ENCODE peak calls at places on chromosomes 4 and X, in six cellular contexts. One of them, this sample, is unnamed.

GRCh38 chr4:54187148-54187547 is 41.9 kb upstream of the PDGFRA start:
- DNase-seq in HFF-Myc: no peak
- DNase-seq in lung: no peak
- DNase-seq in neural progenitor cell: no peak
- DNase-seq in thoracic aorta: no peak
- DNase-seq in fibroblast of pulmonary artery: peak
- DNase-seq in this sample: no peak

GRCh38 chrX:34379891-34380290 is 247.8 kb upstream of the FAM47A start:
- DNase-seq in lung: no peak
- DNase-seq in neural progenitor cell: no peak
- DNase-seq in HFF-Myc: no peak
- DNase-seq in thoracic aorta: no peak
- DNase-seq in fibroblast of pulmonary artery: peak
- DNase-seq in this sample: no peak

GRCh38 chr4:15233626-15234025 is 194.2 kb upstream of the C1QTNF7 start:
- DNase-seq in neural progenitor cell: no peak
- DNase-seq in HFF-Myc: no peak
- DNase-seq in lung: no peak
- DNase-seq in fibroblast of pulmonary artery: no peak
- DNase-seq in thoracic aorta: no peak
- DNase-seq in this sample: no peak

GRCh38 chrX:119503484-119503861 is 35.2 kb downstream of the SLC25A5 start:
- DNase-seq in fibroblast of pulmonary artery: peak
- DNase-seq in HFF-Myc: no peak
- DNase-seq in neural progenitor cell: no peak
- DNase-seq in thoracic aorta: peak
- DNase-seq in lung: peak
- DNase-seq in this sample: peak

GRCh38 chr4:19776021-19776459 is 475.7 kb upstream of the SLIT2 start:
- DNase-seq in lung: peak
- DNase-seq in fibroblast of pulmonary artery: peak
- DNase-seq in HFF-Myc: no peak
- DNase-seq in thoracic aorta: no peak
- DNase-seq in neural progenitor cell: peak
- DNase-seq in this sample: peak

GRCh38 chr4:71141125-71141524 is 147.7 kb downstream of the DCK start:
- DNase-seq in lung: no peak
- DNase-seq in HFF-Myc: no peak
- DNase-seq in fibroblast of pulmonary artery: peak
- DNase-seq in thoracic aorta: no peak
- DNase-seq in neural progenitor cell: no peak
- DNase-seq in this sample: no peak

GRCh38 chr4:183398298-183399129 is 45.9 kb upstream of the CDKN2AIP start:
- DNase-seq in fibroblast of pulmonary artery: peak
- DNase-seq in thoracic aorta: no peak
- DNase-seq in HFF-Myc: no peak
- DNase-seq in lung: peak
- DNase-seq in neural progenitor cell: peak
- DNase-seq in this sample: peak

GRCh38 chr4:169663894-169664293 is 43.5 kb downstream of the CLCN3 start:
- DNase-seq in thoracic aorta: no peak
- DNase-seq in HFF-Myc: no peak
- DNase-seq in lung: no peak
- DNase-seq in neural progenitor cell: peak
- DNase-seq in fibroblast of pulmonary artery: peak
- DNase-seq in this sample: peak

GRCh38 chr4:136241221-136241986 is 1290.9 kb downstream of the PCDH18 start:
- DNase-seq in thoracic aorta: no peak
- DNase-seq in HFF-Myc: no peak
- DNase-seq in fibroblast of pulmonary artery: peak
- DNase-seq in lung: no peak
- DNase-seq in neural progenitor cell: peak
- DNase-seq in this sample: peak

GRCh38 chr4:58587856-58588255 is 1477.7 kb upstream of the IGFBP7 start:
- DNase-seq in HFF-Myc: no peak
- DNase-seq in neural progenitor cell: no peak
- DNase-seq in lung: no peak
- DNase-seq in thoracic aorta: no peak
- DNase-seq in fibroblast of pulmonary artery: no peak
- DNase-seq in this sample: no peak

GRCh38 chr4:87848622-87849351 is 16.0 kb downstream of the MEPE start:
- DNase-seq in thoracic aorta: no peak
- DNase-seq in neural progenitor cell: peak
- DNase-seq in HFF-Myc: peak
- DNase-seq in fibroblast of pulmonary artery: peak
- DNase-seq in lung: peak
- DNase-seq in this sample: peak
- TF ChIP-seq CTCF in thoracic aorta: peak
- TF ChIP-seq CTCF in neural progenitor cell: peak
- TF ChIP-seq CTCF in HFF-Myc: peak
- TF ChIP-seq CTCF in fibroblast of pulmonary artery: peak
- TF ChIP-seq CTCF in lung: peak
- TF ChIP-seq CTCF in this sample: peak

GRCh38 chrX:49101629-49101984 is 21.9 kb upstream of the WDR45 start:
- DNase-seq in thoracic aorta: no peak
- DNase-seq in lung: no peak
- DNase-seq in neural progenitor cell: no peak
- DNase-seq in fibroblast of pulmonary artery: no peak
- DNase-seq in HFF-Myc: no peak
- DNase-seq in this sample: no peak
- H3K4me3 ChIP-seq in thoracic aorta: peak
- H3K4me3 ChIP-seq in lung: peak
- H3K4me3 ChIP-seq in neural progenitor cell: peak
- H3K4me3 ChIP-seq in fibroblast of pulmonary artery: peak
- H3K4me3 ChIP-seq in HFF-Myc: peak
- H3K4me3 ChIP-seq in this sample: peak

GRCh38 chr4:40228497-40229365 is 31.9 kb downstream of the RHOH start:
- DNase-seq in fibroblast of pulmonary artery: peak
- DNase-seq in neural progenitor cell: peak
- DNase-seq in thoracic aorta: no peak
- DNase-seq in HFF-Myc: no peak
- DNase-seq in lung: no peak
- DNase-seq in this sample: no peak
- TF ChIP-seq CTCF in fibroblast of pulmonary artery: peak
- TF ChIP-seq CTCF in neural progenitor cell: peak
- TF ChIP-seq CTCF in thoracic aorta: no peak
- TF ChIP-seq CTCF in HFF-Myc: peak
- TF ChIP-seq CTCF in lung: no peak
- TF ChIP-seq CTCF in this sample: no peak

GRCh38 chr4:139017861-139018260 is 2.3 kb downstream of the NOCT start:
- DNase-seq in HFF-Myc: no peak
- DNase-seq in fibroblast of pulmonary artery: peak
- DNase-seq in thoracic aorta: no peak
- DNase-seq in neural progenitor cell: no peak
- DNase-seq in lung: no peak
- DNase-seq in this sample: no peak

GRCh38 chr4:139020384-139020783 is 4.8 kb downstream of the NOCT start:
- DNase-seq in HFF-Myc: no peak
- DNase-seq in neural progenitor cell: peak
- DNase-seq in fibroblast of pulmonary artery: no peak
- DNase-seq in lung: no peak
- DNase-seq in thoracic aorta: no peak
- DNase-seq in this sample: no peak

GRCh38 chr4:139015948-139016451 is 419 bp downstream of the NOCT start:
- DNase-seq in HFF-Myc: no peak
- DNase-seq in neural progenitor cell: no peak
- DNase-seq in lung: peak
- DNase-seq in fibroblast of pulmonary artery: no peak
- DNase-seq in thoracic aorta: no peak
- DNase-seq in this sample: no peak

GRCh38 chr4:139018971-139019758 is 3.6 kb downstream of the NOCT start:
- DNase-seq in fibroblast of pulmonary artery: no peak
- DNase-seq in thoracic aorta: no peak
- DNase-seq in HFF-Myc: peak
- DNase-seq in neural progenitor cell: no peak
- DNase-seq in lung: no peak
- DNase-seq in this sample: no peak

DNA sequence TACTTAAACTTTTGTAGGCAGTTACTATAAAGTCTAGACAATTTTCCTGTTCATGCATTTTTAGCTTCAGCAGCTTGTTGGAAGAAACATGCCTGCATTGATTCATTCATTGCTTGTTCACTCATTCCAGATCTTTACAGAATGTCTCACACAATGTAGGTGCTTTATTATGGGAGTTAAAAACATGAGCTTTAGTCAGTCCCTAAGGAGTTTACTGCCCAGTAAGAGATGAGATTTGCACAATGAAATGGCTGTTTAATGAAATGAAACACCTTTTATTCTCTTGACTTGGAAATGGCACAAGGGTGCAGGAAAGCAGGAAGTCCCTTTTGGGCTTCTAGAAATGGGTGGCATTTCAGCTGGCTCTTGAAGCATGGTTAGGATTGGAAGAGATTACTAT is 2.9 kb downstream of the NOCT start:
- DNase-seq in lung: no peak
- DNase-seq in neural progenitor cell: no peak
- DNase-seq in thoracic aorta: no peak
- DNase-seq in fibroblast of pulmonary artery: no peak
- DNase-seq in HFF-Myc: no peak
- DNase-seq in this sample: no peak
- H3K4me3 ChIP-seq in lung: no peak
- H3K4me3 ChIP-seq in neural progenitor cell: no peak
- H3K4me3 ChIP-seq in thoracic aorta: no peak
- H3K4me3 ChIP-seq in fibroblast of pulmonary artery: peak
- H3K4me3 ChIP-seq in HFF-Myc: peak
- H3K4me3 ChIP-seq in this sample: peak

GRCh38 chr4:184437565-184437964 is 36.8 kb downstream of the IRF2 start:
- DNase-seq in thoracic aorta: no peak
- DNase-seq in lung: no peak
- DNase-seq in neural progenitor cell: no peak
- DNase-seq in fibroblast of pulmonary artery: no peak
- DNase-seq in HFF-Myc: no peak
- DNase-seq in this sample: no peak
- TF ChIP-seq CTCF in thoracic aorta: no peak
- TF ChIP-seq CTCF in lung: no peak
- TF ChIP-seq CTCF in neural progenitor cell: no peak
- TF ChIP-seq CTCF in fibroblast of pulmonary artery: no peak
- TF ChIP-seq CTCF in HFF-Myc: no peak
- TF ChIP-seq CTCF in this sample: no peak